ENCODE peak calls at places on chromosomes 12 and 14, in six cellular contexts. B is left ventricle myocardium inferior, S is uterus, D is prostate gland, N is OCI-LY7, K is upper lobe of right lung. L is an unnamed sample.

GRCh38 chr14:105197274-105197673 is 16.2 kb upstream of the NUDT14 start:
- DNase-seq in D (no peak), S (no peak), K (no peak), N (no peak), B (peak; percentile 72), L (no peak)

GRCh38 chr12:70353780-70354640 is 12.1 kb upstream of the KCNMB4 start:
- DNase-seq in N (no peak), K (no peak), S (no peak), D (no peak), B (no peak), L (no peak)

GRCh38 chr12:51242150-51242549 is 3.5 kb downstream of the DAZAP2 start:
- DNase-seq in K (no peak), S (no peak), B (peak; percentile 33), D (no peak), N (no peak), L (no peak)

GRCh38 chr12:132558861-132559623 is 51.3 kb downstream of the LRCOL1 start:
- DNase-seq in N (peak; percentile 40), K (no peak), B (no peak), D (no peak), S (no peak), L (no peak)

GRCh38 chr12:100823988-100824387 is 29.4 kb downstream of the ANO4 start:
- DNase-seq in S (no peak), K (no peak), D (no peak), B (no peak), N (no peak), L (no peak)

GRCh38 chr12:90497923-90498545 is 456.9 kb downstream of the CCER1 start:
- DNase-seq in S (no peak), D (no peak), B (no peak), N (no peak), K (no peak), L (no peak)

GRCh38 chr12:19223018-19223417 is 93.5 kb downstream of the PLEKHA5 start:
- DNase-seq in K (no peak), B (no peak), S (no peak), N (peak; percentile 3), D (no peak), L (no peak)

GRCh38 chr12:65100140-65100539 is 21.0 kb downstream of the WIF1 start:
- DNase-seq in B (no peak), S (no peak), K (no peak), N (no peak), D (no peak), L (no peak)

GRCh38 chr14:99853206-99853605 is 60.0 kb downstream of the EML1 start:
- DNase-seq in D (no peak), B (peak; percentile 29), K (no peak), S (no peak), N (no peak), L (no peak)

GRCh38 chr12:49874142-49874897 is 29.4 kb downstream of the FAIM2 start:
- DNase-seq in S (peak; percentile 12), N (no peak), B (no peak), K (peak; percentile 56), D (no peak), L (no peak)

GRCh38 chr14:54451961-54452360 is 10.8 kb upstream of the CNIH1 start:
- DNase-seq in N (no peak), K (no peak), B (no peak), S (no peak), D (no peak), L (no peak)

GRCh38 chr12:52618866-52619265 is 507 bp upstream of the KRT73 start:
- DNase-seq in K (no peak), B (no peak), D (no peak), S (no peak), N (no peak), L (no peak)

GRCh38 chr12:27555928-27556778 is 32.1 kb downstream of the PPFIBP1 start:
- DNase-seq in B (no peak), K (no peak), D (no peak), S (no peak), N (no peak), L (no peak)
- H3K27ac ChIP-seq in B (peak overlapping the region; percentile 95), K (peak overlapping the region; percentile 39), D (peak overlapping the region; percentile 43), S (peak overlapping the region; percentile 70), N (no peak overlapping the region), L (no peak overlapping the region)

GRCh38 chr12:24381790-24382189 is 432.3 kb upstream of the SOX5 start:
- DNase-seq in B (no peak), S (no peak), K (no peak), N (no peak), D (no peak), L (no peak)

GRCh38 chr12:24379493-24379892 is 430.0 kb upstream of the SOX5 start:
- DNase-seq in S (no peak), N (no peak), D (no peak), B (no peak), K (no peak), L (no peak)

GRCh38 chr12:24378548-24379011 is 429.1 kb upstream of the SOX5 start:
- DNase-seq in N (no peak), K (no peak), B (no peak), D (no peak), S (no peak), L (no peak)

GRCh38 chr12:24380122-24380521 is 430.7 kb upstream of the SOX5 start:
- DNase-seq in N (no peak), K (no peak), D (no peak), B (no peak), S (no peak), L (no peak)

GRCh38 chr12:24379038-24379437 is 429.6 kb upstream of the SOX5 start:
- DNase-seq in B (no peak), D (no peak), K (no peak), N (no peak), S (no peak), L (no peak)
- H3K4me3 ChIP-seq in B (no peak overlapping the region), D (no peak overlapping the region), K (no peak overlapping the region), N (no peak overlapping the region), S (no peak overlapping the region), L (no peak overlapping the region)

DNA sequence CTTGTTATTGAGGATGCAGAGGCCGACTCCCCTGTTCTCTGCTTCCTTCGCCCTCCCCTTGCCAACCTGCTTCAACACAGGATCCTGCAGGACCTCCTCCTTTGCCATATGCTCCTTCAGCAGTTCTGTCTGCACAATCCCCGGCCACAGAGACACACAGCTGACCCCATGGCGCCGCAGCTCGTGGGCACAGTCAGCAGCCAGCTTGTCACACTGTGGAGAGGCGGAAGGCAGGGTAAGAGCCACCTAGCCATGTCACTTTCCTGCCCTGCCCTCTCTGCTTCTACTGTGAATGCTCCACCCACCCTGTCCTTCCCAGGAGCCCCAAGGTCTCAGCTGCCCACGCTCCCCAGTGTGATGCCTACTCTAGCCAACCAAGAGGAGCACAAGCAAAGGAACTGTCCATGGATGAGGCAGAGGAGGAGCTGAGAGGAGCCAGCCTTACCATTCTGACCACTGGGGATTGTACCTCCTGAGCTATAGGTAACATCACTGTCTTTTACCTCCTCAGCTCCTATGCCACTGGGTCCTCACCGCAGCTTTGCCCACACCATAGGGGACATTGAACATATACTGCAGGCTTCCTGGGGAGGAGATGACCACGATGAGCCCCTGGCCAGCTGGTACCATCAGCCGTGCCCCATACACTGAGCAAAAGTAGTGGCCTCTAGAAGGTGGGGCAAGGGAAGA is 7.3 kb downstream of the DHRS1 start:
- DNase-seq in S (no peak), D (no peak), N (no peak), K (no peak), B (no peak), L (no peak)
- H3K27ac ChIP-seq in S (no peak overlapping the region), D (no peak overlapping the region), N (no peak overlapping the region), K (no peak overlapping the region), B (no peak overlapping the region), L (no peak overlapping the region)

GRCh38 chr12:122182887-122183587 is at the start of gene LRRC43:
- DNase-seq in D (peak; percentile 20), K (peak; percentile 82), S (no peak), N (no peak), B (no peak), L (no peak)
- H3K4me3 ChIP-seq in D (peak within 1 kb of the TSS; percentile 48), K (peak within 1 kb of the TSS; percentile 58), S (peak within 1 kb of the TSS; percentile 8), N (no peak within 1 kb of the TSS), B (peak within 1 kb of the TSS; percentile 65), L (peak within 1 kb of the TSS; percentile 50)

GRCh38 chr14:102431751-102432150 is 69.0 kb downstream of the TECPR2 start:
- DNase-seq in N (no peak), B (no peak), K (no peak), S (no peak), D (no peak), L (no peak)

GRCh38 chr14:102430212-102430908 is 67.6 kb downstream of the TECPR2 start:
- DNase-seq in D (no peak), K (no peak), N (no peak), S (no peak), B (no peak), L (no peak)

GRCh38 chr14:102437997-102438922 is 71.3 kb downstream of the ANKRD9 start:
- DNase-seq in K (peak; percentile 92), D (peak; percentile 85), S (peak; percentile 86), N (peak; percentile 80), B (peak; percentile 87), L (peak; percentile 36)

GRCh38 chr14:102439556-102439955 is 70.0 kb downstream of the ANKRD9 start:
- DNase-seq in B (no peak), N (no peak), K (no peak), D (no peak), S (no peak), L (no peak)

DNA sequence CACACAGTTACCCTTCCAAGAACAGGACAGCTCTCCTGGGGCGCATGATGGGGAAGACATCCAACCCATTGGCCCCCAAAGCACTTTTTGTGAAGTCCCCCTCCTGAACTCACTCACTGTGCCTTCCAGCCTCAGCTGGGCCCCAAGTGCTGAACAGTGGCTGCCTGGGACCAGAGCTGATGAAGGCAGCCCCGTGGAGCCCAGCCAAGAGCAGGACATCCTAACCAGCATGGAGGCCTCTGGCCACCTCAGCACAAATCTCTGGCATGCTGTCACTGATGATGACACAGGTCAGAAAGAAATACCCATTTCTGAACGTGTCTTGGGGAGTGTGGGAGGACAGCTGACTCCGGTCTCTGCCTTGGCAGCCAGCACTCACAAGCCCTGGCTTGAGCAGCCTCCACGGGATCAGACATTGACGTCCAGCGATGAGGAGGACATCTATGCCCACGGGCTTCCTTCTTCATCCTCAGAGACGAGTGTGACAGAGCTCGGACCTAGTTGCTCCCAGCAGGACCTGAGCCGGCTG is 72.0 kb downstream of the TECPR2 start:
- DNase-seq in B (no peak), N (no peak), S (no peak), K (no peak), D (no peak), L (no peak)
- H3K27ac ChIP-seq in B (no peak overlapping the region), N (no peak overlapping the region), S (no peak overlapping the region), K (no peak overlapping the region), D (no peak overlapping the region), L (no peak overlapping the region)